ENCODE peak calls at places on chromosome 12, in five cellular contexts. X is left cardiac atrium, O is pancreas, E is SK-MEL-5, M is NCI-H345. G is an unnamed sample.
A peak's percentile ranks its signal among the peaks of the same experiment; 100 is the strongest.

GRCh38 chr12:8647968-8648367 is 14.7 kb downstream of the MFAP5 start:
- DNase-seq in M (no peak), X (no peak), O (no peak), E (no peak), G (no peak)

GRCh38 chr12:49869816-49870500 is 27.1 kb upstream of the BCDIN3D start:
- DNase-seq in E (no peak), O (no peak), X (no peak), M (no peak), G (no peak)

GRCh38 chr12:2011641-2012607 is 7.7 kb upstream of the DCP1B start:
- DNase-seq in E (no peak), O (no peak), M (peak; percentile 61), X (no peak), G (no peak)

GRCh38 chr12:131702573-131702877 is 8.4 kb upstream of the SFSWAP start:
- DNase-seq in E (no peak), X (no peak), O (no peak), M (no peak), G (no peak)

GRCh38 chr12:24966951-24967564 is 18.2 kb upstream of the BCAT1 start:
- DNase-seq in O (no peak), X (no peak), M (no peak), E (no peak), G (no peak)

GRCh38 chr12:30806989-30807694 is 52.4 kb upstream of the CAPRIN2 start:
- DNase-seq in O (peak; percentile 56), X (peak; percentile 29), M (peak; percentile 65), E (peak; percentile 79), G (no peak)

GRCh38 chr12:53004178-53004577 is 2.1 kb upstream of the EIF4B start:
- DNase-seq in E (peak; percentile 53), M (no peak), O (no peak), X (no peak), G (no peak)

GRCh38 chr12:119695034-119695433 is 27.1 kb downstream of the PRKAB1 start:
- DNase-seq in M (no peak), X (no peak), O (no peak), E (peak; percentile 50), G (no peak)

GRCh38 chr12:22304341-22304740 is 30.2 kb downstream of the ST8SIA1 start:
- DNase-seq in X (no peak), M (no peak), O (no peak), E (no peak), G (no peak)

GRCh38 chr12:47838286-47838931 is 18.7 kb upstream of the HDAC7 start:
- DNase-seq in X (no peak), O (peak; percentile 24), M (no peak), E (peak; percentile 67), G (peak; percentile 62)

GRCh38 chr12:127257366-127257935 is 1009.5 kb upstream of the TMEM132C start:
- DNase-seq in O (no peak), X (no peak), M (no peak), E (no peak), G (peak; percentile 18)

GRCh38 chr12:2129076-2129475 is 76.3 kb downstream of the CACNA1C start:
- DNase-seq in M (no peak), E (no peak), O (no peak), X (no peak), G (peak; percentile 34)

GRCh38 chr12:109910969-109911348 is 10.9 kb downstream of the TCHP start:
- DNase-seq in O (no peak), E (peak; percentile 87), M (no peak), X (no peak), G (peak; percentile 49)

GRCh38 chr12:108616941-108617858 is 16.5 kb downstream of the SELPLG start:
- DNase-seq in O (no peak), X (peak; percentile 46), M (no peak), E (no peak), G (no peak)

GRCh38 chr12:71415336-71416231 is 24.0 kb upstream of the LGR5 start:
- DNase-seq in E (peak; percentile 82), X (no peak), O (peak; percentile 30), M (peak; percentile 70), G (peak; percentile 41)

GRCh38 chr12:99099786-99100185 is 454.7 kb downstream of the APAF1 start:
- DNase-seq in E (no peak), X (no peak), M (no peak), O (no peak), G (no peak)

GRCh38 chr12:42979746-42980145 is 390.2 kb upstream of the PRICKLE1 start:
- DNase-seq in E (no peak), O (no peak), M (no peak), X (no peak), G (no peak)

GRCh38 chr12:83143937-83144336 is 457.2 kb downstream of the TMTC2 start:
- DNase-seq in O (no peak), X (no peak), M (no peak), E (no peak), G (no peak)

GRCh38 chr12:27462151-27462694 is 15.7 kb downstream of the SMCO2 start:
- DNase-seq in X (no peak), E (peak; percentile 2), O (no peak), M (no peak), G (peak; percentile 35)

GRCh38 chr12:113852695-113853490 is 113.2 kb downstream of the RBM19 start:
- DNase-seq in M (no peak), X (no peak), O (no peak), E (no peak), G (no peak)

GRCh38 chr12:132216354-132216987 is 72.2 kb downstream of the NOC4L start:
- DNase-seq in O (no peak), M (no peak), X (no peak), E (no peak), G (no peak)

GRCh38 chr12:124548854-124549378 is 18.5 kb downstream of the NCOR2 start:
- DNase-seq in M (no peak), O (no peak), E (peak; percentile 53), X (peak; percentile 71), G (peak; percentile 48)

GRCh38 chr12:115370650-115371049 is 686.7 kb upstream of the TBX3 start:
- DNase-seq in O (no peak), E (no peak), M (no peak), X (no peak), G (no peak)

GRCh38 chr12:115920395-115921183 is 356.9 kb downstream of the MED13L start:
- DNase-seq in X (no peak), O (no peak), M (no peak), E (no peak), G (no peak)

GRCh38 chr12:57430117-57430930 is 519 bp downstream of the R3HDM2 start:
- DNase-seq in O (no peak), E (peak; percentile 28), X (peak; percentile 61), M (no peak), G (peak; percentile 22)

GRCh38 chr12:48285751-48286650 is 64.7 kb downstream of the ZNF641 start:
- DNase-seq in X (no peak), M (no peak), E (no peak), O (no peak), G (no peak)

G was measured in COLO829.